ENCODE peak calls at places on chromosomes 2 and 18, in seven cellular contexts. Y is H1, C is esophagus muscularis mucosa, T is upper lobe of left lung, J is heart left ventricle, X is sigmoid colon, H is IMR-90. P is an unnamed sample.

GRCh38 chr2:28633739-28634138 is 117.9 kb upstream of the PPP1CB start:
- DNase-seq in Y (no peak), J (no peak), X (no peak), T (no peak), H (peak), C (no peak), P (no peak)

GRCh38 chr2:99085400-99085799 is 56.1 kb upstream of the C2orf15 start:
- DNase-seq in Y (no peak), J (no peak), H (no peak), T (no peak), C (no peak), X (no peak), P (no peak)

GRCh38 chr18:75226301-75226955 is 15.8 kb downstream of the TSHZ1 start:
- DNase-seq in T (no peak), C (no peak), H (peak), J (no peak), Y (no peak), X (no peak), P (no peak)

GRCh38 chr2:171334946-171335345 is 98.8 kb downstream of the METTL8 start:
- DNase-seq in T (no peak), X (no peak), Y (no peak), J (no peak), H (no peak), C (no peak), P (no peak)

GRCh38 chr2:149313512-149313972 is 16.8 kb upstream of the LYPD6 start:
- DNase-seq in Y (no peak), H (peak), T (no peak), J (no peak), X (no peak), C (no peak), P (peak)

GRCh38 chr2:220885593-220885992 is 686.5 kb downstream of the EPHA4 start:
- DNase-seq in X (no peak), T (no peak), H (no peak), J (no peak), C (no peak), Y (no peak), P (no peak)

GRCh38 chr2:141524777-141525176 is 606.0 kb downstream of the LRP1B start:
- DNase-seq in C (no peak), J (no peak), X (no peak), T (no peak), Y (no peak), H (no peak), P (no peak)

GRCh38 chr2:232214053-232214452 is 164.5 kb upstream of the ALPP start:
- DNase-seq in Y (no peak), C (no peak), J (no peak), H (peak), T (no peak), X (no peak), P (no peak)

GRCh38 chr2:75074228-75074627 is 115.8 kb downstream of the POLE4 start:
- DNase-seq in Y (no peak), J (no peak), H (no peak), C (no peak), X (no peak), T (no peak), P (no peak)

GRCh38 chr2:36670881-36671595 is 25.5 kb upstream of the VIT start:
- DNase-seq in T (no peak), C (no peak), H (peak), Y (no peak), J (no peak), X (no peak), P (no peak)

GRCh38 chr2:121944072-121944829 is 188.8 kb downstream of the TSN start:
- DNase-seq in Y (no peak), X (no peak), C (no peak), J (no peak), T (no peak), H (peak), P (peak)

GRCh38 chr2:67054725-67055124 is 342.4 kb upstream of the ETAA1 start:
- DNase-seq in X (no peak), C (peak), J (no peak), H (no peak), Y (no peak), T (no peak), P (no peak)

GRCh38 chr2:121698318-121698930 is 38.3 kb downstream of the NIFK start:
- DNase-seq in J (no peak), C (no peak), Y (no peak), H (no peak), T (peak), X (peak), P (no peak)

GRCh38 chr2:223647258-223647952 is 45.2 kb upstream of the SCG2 start:
- DNase-seq in H (peak), X (no peak), J (no peak), C (no peak), T (no peak), Y (no peak), P (no peak)

GRCh38 chr2:127173073-127173472 is 47.0 kb downstream of the CYP27C1 start:
- DNase-seq in J (peak), Y (no peak), C (no peak), H (peak), X (peak), T (peak), P (peak)

GRCh38 chr18:7941533-7941932 is 374.4 kb downstream of the PTPRM start:
- DNase-seq in Y (no peak), X (no peak), C (no peak), T (peak), J (peak), H (no peak), P (no peak)

GRCh38 chr18:21955757-21956652 is 213.4 kb upstream of the GATA6 start:
- DNase-seq in J (peak), H (peak), Y (no peak), C (no peak), T (peak), X (peak), P (peak)

GRCh38 chr2:65382323-65382722 is 50.1 kb downstream of the SPRED2 start:
- DNase-seq in T (no peak), Y (no peak), H (no peak), C (no peak), X (no peak), J (no peak), P (no peak)

GRCh38 chr2:155223781-155224406 is 525.4 kb downstream of the KCNJ3 start:
- DNase-seq in J (no peak), H (no peak), X (no peak), Y (no peak), T (no peak), C (no peak), P (no peak)

GRCh38 chr2:186910996-186911395 is 62.0 kb upstream of the ZSWIM2 start:
- DNase-seq in T (no peak), Y (no peak), C (no peak), J (no peak), H (no peak), X (no peak), P (no peak)

GRCh38 chr2:237932731-237933131 is 34.1 kb upstream of the UBE2F start:
- DNase-seq in H (peak), C (no peak), Y (no peak), J (no peak), T (no peak), X (no peak), P (no peak)

GRCh38 chr2:25586726-25587144 is 86.6 kb downstream of the DTNB start:
- DNase-seq in X (no peak), T (no peak), H (peak), Y (no peak), J (no peak), C (no peak), P (no peak)

GRCh38 chr2:80246449-80247025 is 58.0 kb downstream of the LRRTM1 start:
- DNase-seq in T (no peak), C (no peak), H (no peak), J (no peak), X (no peak), Y (no peak), P (no peak)

GRCh38 chr18:26657618-26658581 is 109.5 kb upstream of the KCTD1 start:
- DNase-seq in J (no peak), X (no peak), H (no peak), T (no peak), C (no peak), Y (no peak), P (no peak)

GRCh38 chr18:26655614-26656400 is 107.5 kb upstream of the KCTD1 start:
- DNase-seq in J (peak), X (peak), T (peak), C (no peak), Y (no peak), H (peak), P (peak)

GRCh38 chr18:26656401-26656943 is 108.1 kb upstream of the KCTD1 start:
- DNase-seq in J (peak), X (no peak), Y (no peak), T (no peak), C (no peak), H (no peak), P (no peak)

GRCh38 chr18:26655010-26655613 is 106.8 kb upstream of the KCTD1 start:
- DNase-seq in H (no peak), Y (no peak), J (no peak), T (no peak), X (no peak), C (no peak), P (no peak)

DNA sequence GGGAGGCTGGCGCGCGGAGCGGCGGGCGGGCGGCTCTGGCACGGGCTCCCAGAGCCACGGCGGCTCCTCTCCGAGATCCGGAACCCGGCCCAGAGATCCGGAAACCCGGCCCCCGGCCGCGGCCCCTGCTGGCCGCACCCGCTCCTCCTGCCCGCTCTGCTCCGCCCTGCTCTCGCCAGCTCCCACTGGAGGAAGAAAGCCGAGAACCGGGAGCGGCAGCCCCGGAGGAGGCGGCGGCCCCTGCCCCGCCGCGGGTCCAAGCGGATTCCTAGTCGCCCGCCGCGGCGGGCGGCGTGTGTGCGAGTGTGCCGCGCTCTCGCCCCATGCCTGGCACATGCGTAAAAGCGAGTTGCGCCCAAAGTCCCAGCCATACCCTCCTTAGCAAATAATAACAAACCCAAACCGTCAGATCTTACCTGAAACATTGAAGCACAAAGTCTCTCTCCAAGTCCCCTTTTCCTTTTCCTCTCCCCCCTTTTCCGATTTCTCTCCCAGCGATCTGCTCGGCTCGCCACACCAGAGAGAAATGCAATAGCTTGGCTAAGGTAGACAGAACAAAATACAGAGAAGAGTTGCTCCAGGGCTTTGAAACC is 108.7 kb upstream of the KCTD1 start:
- DNase-seq in H (peak), J (peak), C (no peak), T (peak), X (peak), Y (no peak), P (peak)
- TF ChIP-seq CTCF in H (peak), J (peak), C (peak), T (peak), X (no peak), Y (peak), P (no peak)

GRCh38 chr18:36388310-36388709 is 90.8 kb downstream of the FHOD3 start:
- DNase-seq in Y (no peak), T (no peak), C (no peak), J (no peak), H (no peak), X (no peak), P (no peak)
- TF ChIP-seq POLR2A in Y (no peak), T (no peak), C (no peak), J (no peak), H (no peak), X (no peak), P (no peak)

DNA sequence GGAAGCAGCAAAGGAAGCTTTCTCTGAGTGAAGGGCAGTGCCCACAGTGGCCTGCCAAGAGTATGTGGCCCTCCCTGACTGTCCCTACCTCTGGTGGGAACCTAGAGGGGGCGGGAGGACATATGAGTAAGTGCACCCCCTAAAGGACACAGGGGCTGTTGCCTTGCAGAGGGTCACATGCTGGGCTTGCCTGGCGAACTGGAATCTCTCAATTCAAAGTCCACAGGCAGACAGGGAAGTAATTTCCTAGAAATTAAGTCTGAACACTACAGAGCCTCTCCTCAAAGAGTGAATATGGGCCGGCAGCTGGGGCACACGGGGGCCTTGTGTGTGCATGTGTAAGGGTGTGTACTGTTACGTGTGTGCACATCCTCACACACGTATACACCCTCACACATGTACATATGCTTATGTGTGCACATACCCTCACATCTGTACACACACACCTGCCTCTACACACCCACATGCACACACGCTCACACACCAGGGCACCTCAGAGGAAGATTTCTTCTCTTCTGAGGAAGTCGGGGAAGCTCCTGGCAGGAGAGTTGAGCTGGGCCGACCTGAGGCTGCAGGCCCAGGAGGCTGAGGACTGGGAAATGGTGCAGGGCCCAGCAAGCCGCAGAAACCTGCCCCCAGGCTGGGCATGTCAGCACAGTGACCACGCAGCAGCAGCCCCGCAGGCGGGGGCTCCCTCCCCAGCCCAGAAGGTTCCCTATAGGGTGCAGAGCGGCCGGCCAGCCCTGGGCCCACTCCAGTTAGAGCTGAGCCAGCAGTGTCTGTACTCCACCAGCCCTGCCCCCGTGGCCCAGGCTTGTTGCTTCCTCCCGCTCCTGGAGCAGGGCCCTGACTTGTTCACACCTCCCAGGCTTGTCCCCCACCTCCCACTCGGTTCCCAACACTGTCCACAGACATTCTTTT is 77.4 kb upstream of the TAF1B start:
- DNase-seq in C (no peak), X (no peak), Y (no peak), T (no peak), J (no peak), H (no peak), P (no peak)
- TF ChIP-seq CTCF in C (no peak), X (no peak), Y (no peak), T (no peak), J (no peak), H (no peak), P (no peak)

GRCh38 chr2:203328735-203329549 is 748 bp downstream of the ABI2 start:
- DNase-seq in J (peak), H (peak), T (no peak), C (peak), X (no peak), Y (no peak), P (no peak)

GRCh38 chr2:203327582-203327917 is 644 bp upstream of the ABI2 start:
- DNase-seq in H (no peak), T (no peak), X (no peak), Y (no peak), C (no peak), J (no peak), P (no peak)

GRCh38 chr2:203326355-203326754 is 1.8 kb upstream of the ABI2 start:
- DNase-seq in Y (no peak), C (no peak), X (no peak), H (no peak), J (no peak), T (no peak), P (no peak)

GRCh38 chr2:203330434-203330833 is 2.2 kb downstream of the ABI2 start:
- DNase-seq in Y (no peak), T (no peak), H (peak), X (no peak), J (no peak), C (no peak), P (no peak)

DNA sequence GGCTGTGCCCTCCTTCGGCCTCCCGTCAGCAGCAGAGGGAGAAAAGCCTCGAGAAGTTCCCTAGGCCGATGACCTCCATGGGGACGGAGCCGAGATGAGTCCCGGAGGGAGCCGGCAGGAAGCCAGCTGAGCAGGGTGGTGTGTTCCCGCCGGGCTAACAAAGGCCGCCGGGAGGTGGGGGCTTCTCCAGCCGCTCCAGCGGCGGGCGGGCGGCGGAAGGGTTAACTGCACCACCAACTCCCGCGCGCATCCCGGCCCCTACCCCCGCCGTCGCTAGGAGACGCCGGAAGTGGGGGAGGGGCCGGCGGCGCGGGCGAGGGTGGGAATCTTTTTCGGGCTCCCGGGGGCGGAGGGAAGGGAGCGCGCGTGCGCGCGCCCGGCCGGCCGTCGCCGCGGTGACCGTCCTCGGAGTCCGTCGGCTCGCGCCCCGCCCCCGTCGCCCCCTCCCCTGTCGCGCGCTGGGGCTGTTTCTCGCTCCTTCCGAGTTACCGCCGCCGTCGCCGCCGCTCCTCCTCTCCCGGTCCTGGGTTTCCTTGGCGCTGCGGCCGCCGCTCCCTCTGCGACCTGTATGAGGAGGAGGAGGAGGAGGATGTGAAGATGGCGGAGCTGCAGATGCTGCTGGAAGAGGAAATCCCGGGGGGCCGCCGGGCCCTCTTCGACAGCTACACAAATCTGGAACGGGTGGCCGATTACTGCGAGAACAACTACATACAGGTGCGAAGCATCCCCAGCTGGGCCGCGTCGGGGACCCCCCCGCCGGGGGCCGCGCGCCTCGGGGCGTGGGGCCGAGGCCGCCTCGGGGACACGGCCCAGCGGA is at the start of gene ABI2:
- DNase-seq in C (peak), J (peak), T (peak), X (peak), H (peak), Y (peak), P (peak)
- TF ChIP-seq POLR2A in C (no peak), J (peak), T (peak), X (peak), H (peak), Y (peak), P (no peak)

GRCh38 chr2:105744091-105744908 is 412 bp upstream of the NCK2 start:
- DNase-seq in H (peak), C (no peak), X (peak), Y (no peak), J (peak), T (peak), P (peak)
- TF ChIP-seq CTCF in H (no peak), C (no peak), X (no peak), Y (no peak), J (no peak), T (no peak), P (no peak)

P was measured in lower leg skin.